ENCODE peak calls at places on chromosome 4, in eight cellular contexts. B, E, U, M, N, V, C and S are unnamed samples.
A peak's percentile ranks its signal among the peaks of the same experiment; 100 is the strongest.

GRCh38 chr4:20395160-20395773 is 143.6 kb downstream of the SLIT2 start:
- DNase-seq in B (peak; percentile 0), E (peak; percentile 73), U (no peak), M (no peak), N (peak; percentile 32), V (peak; percentile 15), C (peak; percentile 82), S (peak; percentile 40)

GRCh38 chr4:8046925-8047541 is 107.4 kb upstream of the AFAP1 start:
- DNase-seq in B (no peak), E (no peak), U (no peak), M (no peak), N (no peak), V (no peak), C (no peak), S (no peak)

GRCh38 chr4:48244665-48245064 is 25.0 kb downstream of the TEC start:
- DNase-seq in B (no peak), E (no peak), U (no peak), M (no peak), N (no peak), V (no peak), C (no peak), S (no peak)

GRCh38 chr4:82043081-82043808 is 330.5 kb downstream of the HNRNPD start:
- DNase-seq in B (no peak), E (peak; percentile 21), U (no peak), M (no peak), N (peak; percentile 81), V (no peak), C (peak; percentile 53), S (peak; percentile 8)

GRCh38 chr4:89000844-89001360 is 56.1 kb downstream of the FAM13A start:
- DNase-seq in B (peak; percentile 1), E (no peak), U (peak; percentile 53), M (no peak), N (peak; percentile 44), V (peak; percentile 60), C (no peak), S (no peak)

GRCh38 chr4:156298230-156298629 is 344.6 kb upstream of the CTSO start:
- DNase-seq in B (no peak), E (no peak), U (no peak), M (no peak), N (no peak), V (peak; percentile 97), C (no peak), S (no peak)

GRCh38 chr4:14110407-14110806 is 482.9 kb upstream of the BOD1L1 start:
- DNase-seq in B (no peak), E (no peak), U (no peak), M (no peak), N (no peak), V (peak; percentile 85), C (no peak), S (no peak)

GRCh38 chr4:116664198-116664597 is 421.2 kb downstream of the TRAM1L1 start:
- DNase-seq in B (no peak), E (peak; percentile 30), U (peak; percentile 3), M (no peak), N (no peak), V (no peak), C (no peak), S (no peak)

GRCh38 chr4:87333267-87333666 is 10.6 kb upstream of the HSD17B13 start:
- DNase-seq in B (no peak), E (no peak), U (no peak), M (no peak), N (no peak), V (no peak), C (no peak), S (no peak)

GRCh38 chr4:162164881-162165528 is 1.2 kb upstream of the FSTL5 start:
- DNase-seq in B (no peak), E (no peak), U (no peak), M (no peak), N (no peak), V (no peak), C (no peak), S (no peak)

GRCh38 chr4:102143433-102143832 is 201.8 kb downstream of the SLC39A8 start:
- DNase-seq in B (no peak), E (no peak), U (no peak), M (no peak), N (no peak), V (no peak), C (no peak), S (no peak)

GRCh38 chr4:118973295-118973694 is 84.6 kb downstream of the SYNPO2 start:
- DNase-seq in B (no peak), E (no peak), U (no peak), M (no peak), N (no peak), V (no peak), C (no peak), S (no peak)

GRCh38 chr4:139469869-139470268 is 15.9 kb downstream of the RAB33B start:
- DNase-seq in B (no peak), E (no peak), U (no peak), M (no peak), N (no peak), V (no peak), C (no peak), S (no peak)

GRCh38 chr4:139465922-139466321 is 12.0 kb downstream of the RAB33B start:
- DNase-seq in B (no peak), E (no peak), U (no peak), M (no peak), N (no peak), V (no peak), C (no peak), S (no peak)

GRCh38 chr4:139470997-139471665 is 17.2 kb downstream of the RAB33B start:
- DNase-seq in B (no peak), E (no peak), U (no peak), M (no peak), N (no peak), V (no peak), C (no peak), S (no peak)

GRCh38 chr4:139470295-139470694 is 16.4 kb downstream of the RAB33B start:
- DNase-seq in B (no peak), E (no peak), U (no peak), M (no peak), N (no peak), V (no peak), C (no peak), S (no peak)

DNA sequence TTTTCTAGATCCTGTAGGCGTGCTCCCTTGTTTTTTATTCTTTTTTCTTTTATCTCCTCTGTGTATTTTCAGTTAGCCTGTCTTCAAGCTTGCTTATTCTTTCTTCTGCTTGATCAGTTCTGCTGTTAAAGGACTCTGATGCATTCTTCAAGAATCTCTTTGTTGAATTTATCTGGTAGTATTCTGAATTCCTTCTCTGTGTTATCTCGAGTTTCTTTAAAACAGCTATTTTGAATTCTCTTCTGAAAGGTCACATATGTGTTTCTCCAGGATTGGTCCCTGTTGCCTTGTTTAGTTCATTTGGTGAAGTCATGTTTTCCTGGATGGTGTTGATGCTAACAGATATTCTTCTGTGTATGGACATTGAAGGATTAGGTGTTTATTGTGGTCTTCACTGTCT is 15.3 kb downstream of the RAB33B start:
- DNase-seq in B (no peak), E (no peak), U (no peak), M (no peak), N (no peak), V (peak; percentile 26), C (no peak), S (no peak)
- TF ChIP-seq USF2 in B (no peak), E (no peak), U (no peak), M (no peak), N (no peak), V (no peak), C (no peak), S (no peak)

GRCh38 chr4:108834167-108834566 is 71.3 kb upstream of the ETNPPL start:
- DNase-seq in B (no peak), E (no peak), U (no peak), M (no peak), N (no peak), V (peak; percentile 87), C (no peak), S (no peak)
- TF ChIP-seq USF2 in B (no peak), E (no peak), U (no peak), M (no peak), N (no peak), V (no peak), C (no peak), S (no peak)

DNA sequence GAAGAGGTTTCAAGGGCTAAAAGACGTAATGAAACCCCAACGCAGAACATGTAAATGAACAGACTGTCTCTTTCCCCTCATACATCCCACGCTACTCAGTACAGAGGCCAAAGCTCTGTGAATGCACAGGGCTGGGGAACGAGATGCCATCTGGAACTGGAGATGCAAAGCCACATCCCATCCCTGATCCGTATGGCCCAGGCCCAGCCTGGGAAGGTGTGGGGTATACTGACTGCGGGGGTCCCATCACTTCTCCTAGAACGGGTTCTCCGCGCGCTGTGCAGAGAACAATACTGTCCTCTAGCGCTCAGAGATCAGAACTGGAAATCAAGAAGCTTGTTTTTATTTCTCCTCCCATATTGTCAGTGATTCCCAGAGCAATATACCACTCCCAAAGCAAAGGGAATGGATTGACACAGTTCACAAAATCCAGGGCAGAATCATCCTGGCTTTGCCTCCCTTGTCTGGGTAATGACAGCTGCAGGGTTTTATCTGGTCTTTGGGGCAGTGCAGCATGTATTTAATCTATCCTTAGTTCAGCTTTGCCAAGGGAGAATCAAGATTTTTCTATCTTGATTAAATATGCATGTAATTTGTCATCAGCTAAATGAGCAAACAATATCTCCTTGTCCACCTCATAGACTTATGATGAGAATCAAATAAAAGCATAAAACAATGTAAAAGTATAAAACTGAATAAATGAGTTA is 47.3 kb upstream of the TLR3 start:
- DNase-seq in B (peak; percentile 14), E (peak; percentile 73), U (peak; percentile 82), M (no peak), N (peak; percentile 30), V (peak; percentile 20), C (peak; percentile 77), S (peak; percentile 7)
- TF ChIP-seq USF2 in B (no peak), E (no peak), U (no peak), M (no peak), N (no peak), V (no peak), C (no peak), S (no peak)

GRCh38 chr4:147777456-147778091 is 45.7 kb downstream of the ARHGAP10 start:
- DNase-seq in B (peak; percentile 58), E (no peak), U (no peak), M (no peak), N (no peak), V (peak; percentile 34), C (no peak), S (no peak)
- TF ChIP-seq USF2 in B (no peak), E (no peak), U (no peak), M (no peak), N (no peak), V (no peak), C (no peak), S (no peak)